ENCODE peak calls at places on chromosomes 13 and 19, in five cellular contexts. One of them, this sample, is unnamed.
A peak's percentile ranks its signal among the peaks of the same experiment; 100 is the strongest.

GRCh38 chr13:22278336-22278929 is 607.6 kb downstream of the FGF9 start:
- DNase-seq in uterus: peak; percentile 27
- DNase-seq in fibroblast of mammary gland: peak; percentile 12
- DNase-seq in foreskin fibroblast: no peak
- DNase-seq in fibroblast of lung: no peak
- DNase-seq in this sample: peak; percentile 62

GRCh38 chr13:101959016-101959415 is 442.8 kb downstream of the FGF14 start:
- DNase-seq in foreskin fibroblast: no peak
- DNase-seq in fibroblast of mammary gland: no peak
- DNase-seq in fibroblast of lung: no peak
- DNase-seq in uterus: no peak
- DNase-seq in this sample: no peak

GRCh38 chr13:77544365-77544764 is 8.9 kb downstream of the SCEL start:
- DNase-seq in fibroblast of mammary gland: peak; percentile 59
- DNase-seq in foreskin fibroblast: peak; percentile 44
- DNase-seq in uterus: peak; percentile 51
- DNase-seq in fibroblast of lung: peak; percentile 70
- DNase-seq in this sample: no peak

GRCh38 chr19:28358604-28359003 is 854.3 kb downstream of the UQCRFS1 start:
- DNase-seq in fibroblast of mammary gland: no peak
- DNase-seq in uterus: no peak
- DNase-seq in foreskin fibroblast: no peak
- DNase-seq in fibroblast of lung: peak; percentile 36
- DNase-seq in this sample: no peak

GRCh38 chr19:41935781-41936415 is 7.6 kb upstream of the ERFL start:
- DNase-seq in fibroblast of lung: no peak
- DNase-seq in uterus: no peak
- DNase-seq in fibroblast of mammary gland: no peak
- DNase-seq in foreskin fibroblast: no peak
- DNase-seq in this sample: no peak

GRCh38 chr13:114313061-114313860 is 1.0 kb upstream of the CHAMP1 start:
- DNase-seq in foreskin fibroblast: peak; percentile 42
- DNase-seq in uterus: no peak
- DNase-seq in fibroblast of lung: peak; percentile 22
- DNase-seq in fibroblast of mammary gland: peak; percentile 48
- DNase-seq in this sample: peak; percentile 46

GRCh38 chr19:17706750-17707181 is 12.5 kb upstream of the MAP1S start:
- DNase-seq in fibroblast of lung: peak; percentile 45
- DNase-seq in foreskin fibroblast: peak; percentile 69
- DNase-seq in uterus: no peak
- DNase-seq in fibroblast of mammary gland: peak; percentile 61
- DNase-seq in this sample: no peak

GRCh38 chr13:75316427-75316826 is 165.5 kb downstream of the TBC1D4 start:
- DNase-seq in foreskin fibroblast: peak; percentile 22
- DNase-seq in fibroblast of lung: peak; percentile 26
- DNase-seq in uterus: no peak
- DNase-seq in fibroblast of mammary gland: peak; percentile 30
- DNase-seq in this sample: peak; percentile 6

GRCh38 chr19:53015159-53015558 is 1.4 kb downstream of the ERVV-1 start:
- DNase-seq in uterus: no peak
- DNase-seq in fibroblast of lung: no peak
- DNase-seq in foreskin fibroblast: no peak
- DNase-seq in fibroblast of mammary gland: no peak
- DNase-seq in this sample: no peak

GRCh38 chr19:39908803-39909202 is 25.6 kb downstream of the FCGBP start:
- DNase-seq in fibroblast of mammary gland: no peak
- DNase-seq in fibroblast of lung: no peak
- DNase-seq in foreskin fibroblast: no peak
- DNase-seq in uterus: no peak
- DNase-seq in this sample: no peak

GRCh38 chr13:113560645-113561416 is 23.7 kb upstream of the TFDP1 start:
- DNase-seq in fibroblast of lung: no peak
- DNase-seq in uterus: peak; percentile 2
- DNase-seq in foreskin fibroblast: no peak
- DNase-seq in fibroblast of mammary gland: no peak
- DNase-seq in this sample: no peak

GRCh38 chr13:101390461-101390860 is 25.8 kb downstream of the NALCN start:
- DNase-seq in fibroblast of lung: peak; percentile 74
- DNase-seq in foreskin fibroblast: peak; percentile 54
- DNase-seq in fibroblast of mammary gland: peak; percentile 23
- DNase-seq in uterus: no peak
- DNase-seq in this sample: no peak

GRCh38 chr19:6772028-6772865 is at the start of gene VAV1:
- DNase-seq in fibroblast of mammary gland: no peak
- DNase-seq in fibroblast of lung: no peak
- DNase-seq in uterus: no peak
- DNase-seq in foreskin fibroblast: no peak
- DNase-seq in this sample: peak; percentile 93

GRCh38 chr19:30136591-30136990 is 194.6 kb downstream of the URI1 start:
- DNase-seq in fibroblast of mammary gland: no peak
- DNase-seq in uterus: no peak
- DNase-seq in fibroblast of lung: peak; percentile 2
- DNase-seq in foreskin fibroblast: no peak
- DNase-seq in this sample: no peak

GRCh38 chr19:57320180-57321084 is at the start of gene ZNF543:
- DNase-seq in uterus: peak; percentile 92
- DNase-seq in fibroblast of mammary gland: peak; percentile 96
- DNase-seq in foreskin fibroblast: peak; percentile 99
- DNase-seq in fibroblast of lung: peak; percentile 96
- DNase-seq in this sample: peak; percentile 94

GRCh38 chr19:17127671-17128070 is 52.1 kb downstream of the MYO9B start:
- DNase-seq in fibroblast of mammary gland: no peak
- DNase-seq in uterus: no peak
- DNase-seq in foreskin fibroblast: no peak
- DNase-seq in fibroblast of lung: no peak
- DNase-seq in this sample: no peak

GRCh38 chr19:56660381-56661105 is 11.0 kb downstream of the ZNF835 start:
- DNase-seq in foreskin fibroblast: no peak
- DNase-seq in uterus: peak; percentile 20
- DNase-seq in fibroblast of mammary gland: no peak
- DNase-seq in fibroblast of lung: no peak
- DNase-seq in this sample: no peak

GRCh38 chr19:11381535-11382369 is 2.4 kb downstream of the EPOR start:
- DNase-seq in fibroblast of mammary gland: peak; percentile 93
- DNase-seq in foreskin fibroblast: peak; percentile 97
- DNase-seq in fibroblast of lung: peak; percentile 85
- DNase-seq in uterus: peak; percentile 64
- DNase-seq in this sample: peak; percentile 95

GRCh38 chr19:3595521-3596061 is 10.3 kb downstream of the GIPC3 start:
- DNase-seq in foreskin fibroblast: no peak
- DNase-seq in fibroblast of mammary gland: no peak
- DNase-seq in fibroblast of lung: no peak
- DNase-seq in uterus: no peak
- DNase-seq in this sample: no peak

GRCh38 chr13:26323127-26323526 is 69.2 kb downstream of the CDK8 start:
- DNase-seq in fibroblast of lung: no peak
- DNase-seq in fibroblast of mammary gland: no peak
- DNase-seq in uterus: no peak
- DNase-seq in foreskin fibroblast: no peak
- DNase-seq in this sample: no peak

GRCh38 chr19:30171795-30172642 is 200.2 kb upstream of the ZNF536 start:
- DNase-seq in uterus: no peak
- DNase-seq in foreskin fibroblast: no peak
- DNase-seq in fibroblast of mammary gland: no peak
- DNase-seq in fibroblast of lung: no peak
- DNase-seq in this sample: no peak

GRCh38 chr13:76019421-76020044 is 383.4 kb downstream of the LMO7 start:
- DNase-seq in fibroblast of lung: peak; percentile 18
- DNase-seq in foreskin fibroblast: no peak
- DNase-seq in fibroblast of mammary gland: peak; percentile 17
- DNase-seq in uterus: no peak
- DNase-seq in this sample: peak; percentile 31

GRCh38 chr19:5281588-5281987 is 59.0 kb downstream of the PTPRS start:
- DNase-seq in foreskin fibroblast: peak; percentile 38
- DNase-seq in fibroblast of lung: no peak
- DNase-seq in uterus: peak; percentile 77
- DNase-seq in fibroblast of mammary gland: no peak
- DNase-seq in this sample: no peak

GRCh38 chr19:41478875-41479756 is 36.2 kb downstream of the ERICH4 start:
- DNase-seq in fibroblast of mammary gland: no peak
- DNase-seq in fibroblast of lung: no peak
- DNase-seq in foreskin fibroblast: no peak
- DNase-seq in uterus: no peak
- DNase-seq in this sample: no peak

GRCh38 chr13:106369858-106370257 is 165.6 kb downstream of the EFNB2 start:
- DNase-seq in fibroblast of lung: no peak
- DNase-seq in foreskin fibroblast: no peak
- DNase-seq in uterus: no peak
- DNase-seq in fibroblast of mammary gland: no peak
- DNase-seq in this sample: no peak

GRCh38 chr13:57557979-57558529 is 73.5 kb upstream of the PCDH17 start:
- DNase-seq in uterus: no peak
- DNase-seq in fibroblast of lung: peak; percentile 1
- DNase-seq in fibroblast of mammary gland: no peak
- DNase-seq in foreskin fibroblast: no peak
- DNase-seq in this sample: peak; percentile 35

GRCh38 chr13:112067121-112067741 is at the start of gene SOX1:
- DNase-seq in fibroblast of mammary gland: no peak
- DNase-seq in uterus: no peak
- DNase-seq in foreskin fibroblast: no peak
- DNase-seq in fibroblast of lung: peak; percentile 19
- DNase-seq in this sample: no peak

GRCh38 chr13:103000157-103000556 is 66.1 kb downstream of the SLC10A2 start:
- DNase-seq in fibroblast of mammary gland: no peak
- DNase-seq in foreskin fibroblast: no peak
- DNase-seq in fibroblast of lung: no peak
- DNase-seq in uterus: no peak
- DNase-seq in this sample: no peak

GRCh38 chr19:8135946-8136618 is 13.3 kb downstream of the FBN3 start:
- DNase-seq in fibroblast of lung: no peak
- DNase-seq in foreskin fibroblast: no peak
- DNase-seq in uterus: no peak
- DNase-seq in fibroblast of mammary gland: no peak
- DNase-seq in this sample: no peak

GRCh38 chr13:71979616-71980015 is 112.6 kb upstream of the DACH1 start:
- DNase-seq in foreskin fibroblast: peak; percentile 1
- DNase-seq in fibroblast of mammary gland: no peak
- DNase-seq in uterus: no peak
- DNase-seq in fibroblast of lung: peak; percentile 1
- DNase-seq in this sample: peak; percentile 42

GRCh38 chr19:55642153-55643002 is 1.1 kb upstream of the ZNF581 start:
- DNase-seq in fibroblast of mammary gland: no peak
- DNase-seq in fibroblast of lung: peak; percentile 43
- DNase-seq in uterus: no peak
- DNase-seq in foreskin fibroblast: peak; percentile 66
- DNase-seq in this sample: no peak

GRCh38 chr13:28955264-28955966 is 135.3 kb downstream of the MTUS2 start:
- DNase-seq in uterus: no peak
- DNase-seq in fibroblast of lung: no peak
- DNase-seq in fibroblast of mammary gland: no peak
- DNase-seq in foreskin fibroblast: no peak
- DNase-seq in this sample: no peak

GRCh38 chr19:55526216-55527196 is 10.4 kb downstream of the SBK2 start:
- DNase-seq in uterus: peak; percentile 51
- DNase-seq in fibroblast of lung: peak; percentile 52
- DNase-seq in fibroblast of mammary gland: peak; percentile 87
- DNase-seq in foreskin fibroblast: peak; percentile 80
- DNase-seq in this sample: no peak

GRCh38 chr19:32104465-32105235 is 240.8 kb upstream of the ZNF507 start:
- DNase-seq in fibroblast of mammary gland: no peak
- DNase-seq in uterus: peak; percentile 39
- DNase-seq in foreskin fibroblast: no peak
- DNase-seq in fibroblast of lung: peak; percentile 50
- DNase-seq in this sample: peak; percentile 4

GRCh38 chr13:36029171-36029570 is 102.0 kb downstream of the DCLK1 start:
- DNase-seq in foreskin fibroblast: peak; percentile 16
- DNase-seq in uterus: no peak
- DNase-seq in fibroblast of mammary gland: peak; percentile 94
- DNase-seq in fibroblast of lung: peak; percentile 74
- DNase-seq in this sample: no peak

GRCh38 chr13:107994137-107994536 is 221.2 kb downstream of the LIG4 start:
- DNase-seq in fibroblast of lung: no peak
- DNase-seq in foreskin fibroblast: no peak
- DNase-seq in uterus: no peak
- DNase-seq in fibroblast of mammary gland: no peak
- DNase-seq in this sample: no peak
- TF ChIP-seq CTCF in fibroblast of lung: no peak
- TF ChIP-seq CTCF in foreskin fibroblast: no peak
- TF ChIP-seq CTCF in uterus: no peak
- TF ChIP-seq CTCF in fibroblast of mammary gland: no peak
- TF ChIP-seq CTCF in this sample: no peak

GRCh38 chr19:13152854-13153626 is 2.8 kb downstream of the IER2 start:
- DNase-seq in foreskin fibroblast: peak; percentile 98
- DNase-seq in fibroblast of lung: peak; percentile 89
- DNase-seq in uterus: peak; percentile 98
- DNase-seq in fibroblast of mammary gland: peak; percentile 92
- DNase-seq in this sample: peak; percentile 94
- TF ChIP-seq CTCF in foreskin fibroblast: peak; percentile 4
- TF ChIP-seq CTCF in fibroblast of lung: peak; percentile 19
- TF ChIP-seq CTCF in uterus: no peak
- TF ChIP-seq CTCF in fibroblast of mammary gland: no peak
- TF ChIP-seq CTCF in this sample: no peak

GRCh38 chr19:24073807-24074206 is 13.2 kb upstream of the ZNF254 start:
- DNase-seq in fibroblast of mammary gland: no peak
- DNase-seq in foreskin fibroblast: no peak
- DNase-seq in fibroblast of lung: no peak
- DNase-seq in uterus: no peak
- DNase-seq in this sample: no peak
- TF ChIP-seq CTCF in fibroblast of mammary gland: no peak
- TF ChIP-seq CTCF in foreskin fibroblast: no peak
- TF ChIP-seq CTCF in fibroblast of lung: no peak
- TF ChIP-seq CTCF in uterus: no peak
- TF ChIP-seq CTCF in this sample: no peak

GRCh38 chr13:98340026-98340425 is 163.0 kb upstream of the RNF113B start:
- DNase-seq in foreskin fibroblast: no peak
- DNase-seq in uterus: no peak
- DNase-seq in fibroblast of mammary gland: no peak
- DNase-seq in fibroblast of lung: peak; percentile 26
- DNase-seq in this sample: no peak
- TF ChIP-seq CTCF in foreskin fibroblast: no peak
- TF ChIP-seq CTCF in uterus: no peak
- TF ChIP-seq CTCF in fibroblast of mammary gland: no peak
- TF ChIP-seq CTCF in fibroblast of lung: no peak
- TF ChIP-seq CTCF in this sample: no peak

GRCh38 chr13:107678075-107678689 is 537.2 kb downstream of the LIG4 start:
- DNase-seq in uterus: no peak
- DNase-seq in fibroblast of mammary gland: no peak
- DNase-seq in fibroblast of lung: peak; percentile 2
- DNase-seq in foreskin fibroblast: no peak
- DNase-seq in this sample: no peak
- TF ChIP-seq CTCF in uterus: no peak
- TF ChIP-seq CTCF in fibroblast of mammary gland: no peak
- TF ChIP-seq CTCF in fibroblast of lung: peak; percentile 11
- TF ChIP-seq CTCF in foreskin fibroblast: no peak
- TF ChIP-seq CTCF in this sample: no peak